ENCODE peak calls at places on chromosomes 4 and X, in six cellular contexts. P is endothelial cell of umbilical vein, Y is K562, R is A549, X is GM12878, S is HepG2. A is an unnamed sample.

GRCh38 chr4:139665690-139666529 is at the start of gene MGST2:
- DNase-seq in X (no peak), P (peak), Y (peak), S (peak), R (peak), A (peak)

GRCh38 chr4:173917255-173917960 is 366.1 kb downstream of the FBXO8 start:
- DNase-seq in P (no peak), Y (no peak), S (no peak), X (no peak), R (no peak), A (no peak)

GRCh38 chr4:102399021-102399420 is 53.7 kb upstream of the SLC39A8 start:
- DNase-seq in S (no peak), P (no peak), Y (no peak), R (no peak), X (no peak), A (peak)

GRCh38 chrX:107025538-107025937 is 25.5 kb upstream of the MORC4 start:
- DNase-seq in R (peak), S (peak), Y (peak), P (peak), X (no peak), A (peak)

GRCh38 chrX:69163936-69164741 is 1.1 kb downstream of the PJA1 start:
- DNase-seq in S (no peak), R (no peak), Y (peak), P (peak), X (no peak), A (no peak)

GRCh38 chrX:133171962-133172708 is 46.0 kb downstream of the TFDP3 start:
- DNase-seq in S (no peak), X (no peak), Y (no peak), R (peak), P (peak), A (peak)

GRCh38 chrX:151702021-151702714 is 6.9 kb downstream of the PRRG3 start:
- DNase-seq in S (no peak), R (no peak), Y (no peak), P (no peak), X (no peak), A (no peak)

GRCh38 chr4:169225812-169226211 is 44.9 kb downstream of the SH3RF1 start:
- DNase-seq in S (no peak), X (no peak), R (no peak), Y (no peak), P (peak), A (no peak)

GRCh38 chr4:3817561-3817960 is 51.4 kb downstream of the ADRA2C start:
- DNase-seq in X (no peak), S (no peak), R (no peak), Y (no peak), P (no peak), A (no peak)

GRCh38 chr4:10157478-10158354 is 41.1 kb upstream of the WDR1 start:
- DNase-seq in P (peak), S (peak), R (peak), Y (peak), X (peak), A (peak)

DNA sequence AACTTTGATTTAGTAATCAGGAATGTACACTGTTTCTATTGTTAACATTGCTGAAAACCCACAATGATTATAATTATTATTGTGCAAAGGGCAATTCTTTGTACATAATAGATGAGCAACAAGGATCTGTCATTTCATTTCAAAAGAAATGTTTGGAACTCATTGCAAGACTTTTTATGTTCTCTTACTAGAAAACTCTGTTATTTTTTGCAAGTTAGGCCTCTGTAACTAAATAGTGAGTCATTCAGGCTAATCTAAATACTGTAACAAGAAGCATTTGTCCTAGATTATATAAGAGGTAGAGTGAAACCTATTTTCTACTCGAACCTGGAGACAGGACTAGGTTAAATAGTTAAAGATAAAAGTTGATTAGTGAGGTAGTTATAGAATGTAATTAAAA is 93.2 kb upstream of the FAM47B start:
- DNase-seq in S (no peak), P (no peak), R (no peak), Y (no peak), X (no peak), A (no peak)
- TF ChIP-seq MYC in S (no peak), P (no peak), R (no peak), Y (no peak), X (no peak), A (no peak)

DNA sequence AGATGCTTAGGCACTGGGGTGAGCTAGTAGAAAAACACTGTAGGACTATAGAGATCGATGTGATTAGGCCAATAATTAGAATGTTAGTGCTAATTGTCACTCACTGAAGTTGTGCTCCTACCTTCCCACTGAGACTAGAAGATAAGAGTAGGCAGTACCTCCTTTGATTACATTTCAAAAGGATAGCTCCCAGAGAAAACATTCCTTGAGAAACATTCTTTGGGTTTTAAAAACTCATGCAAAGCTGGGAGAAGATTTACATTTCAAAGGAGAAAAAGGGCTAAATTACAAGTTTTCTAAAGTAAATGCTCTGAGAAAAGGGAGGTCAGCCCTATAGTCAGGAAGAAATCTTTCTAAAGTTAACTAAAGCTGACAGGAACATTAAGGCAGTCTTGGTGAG is 860.3 kb upstream of the NDST4 start:
- DNase-seq in Y (no peak), X (no peak), S (no peak), R (no peak), P (no peak), A (no peak)
- H3K4me3 ChIP-seq in Y (no peak), X (no peak), S (no peak), R (no peak), P (no peak), A (no peak)

DNA sequence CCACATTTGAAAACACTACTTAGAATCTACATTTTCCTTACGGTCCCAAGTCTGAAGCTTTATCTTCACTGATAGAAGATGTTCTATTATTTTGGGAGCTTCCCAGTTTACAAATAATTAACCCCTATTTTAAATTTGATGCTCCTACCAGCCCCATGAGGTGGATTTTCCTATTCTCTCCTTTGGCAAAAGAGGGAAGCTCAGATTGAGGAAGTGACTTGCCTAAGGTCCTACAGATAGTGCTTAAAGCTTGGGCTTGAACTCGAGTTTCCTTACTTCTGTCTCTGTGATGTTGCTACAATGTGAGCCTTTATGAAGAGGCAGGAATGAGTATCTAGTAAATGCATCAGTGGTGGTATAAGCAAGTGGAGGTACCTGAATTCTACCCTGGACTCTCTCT is 27.5 kb downstream of the HEPH start:
- DNase-seq in X (no peak), P (no peak), Y (no peak), S (no peak), R (no peak), A (peak)
- TF ChIP-seq MYC in X (no peak), P (no peak), Y (no peak), S (no peak), R (no peak), A (no peak)

DNA sequence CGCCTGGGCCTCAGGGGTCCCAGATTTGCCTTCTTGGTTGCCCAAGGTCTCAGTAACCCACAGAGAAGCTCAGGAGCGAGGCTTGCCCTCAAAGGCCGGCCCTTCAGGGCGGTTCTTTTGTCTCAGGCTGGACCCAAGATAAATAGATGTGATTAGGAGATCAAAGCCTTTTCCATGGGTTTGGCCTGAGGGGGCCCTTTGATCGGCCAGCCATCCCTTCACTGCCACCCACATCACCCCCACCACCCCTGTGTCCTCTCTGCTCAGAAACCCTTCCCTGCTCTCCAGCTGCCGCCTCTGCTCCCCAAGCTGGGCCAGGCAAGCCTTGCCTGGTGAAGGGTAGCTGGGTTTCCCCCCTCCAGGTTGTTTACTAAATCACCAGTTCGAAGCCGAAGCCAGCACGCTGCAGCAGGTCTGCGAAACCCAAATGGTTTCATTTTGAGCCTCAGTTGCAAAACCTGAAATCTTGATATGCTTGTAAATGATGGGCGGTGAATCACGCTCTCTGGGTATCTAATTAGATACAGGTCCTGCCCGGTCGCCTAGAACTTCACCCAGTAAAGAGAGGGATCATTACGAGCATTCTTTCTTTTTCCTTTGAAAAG is 202.6 kb upstream of the BCOR start:
- DNase-seq in R (no peak), X (no peak), P (no peak), Y (no peak), S (peak), A (no peak)
- H3K4me3 ChIP-seq in R (no peak), X (no peak), P (no peak), Y (no peak), S (no peak), A (no peak)

DNA sequence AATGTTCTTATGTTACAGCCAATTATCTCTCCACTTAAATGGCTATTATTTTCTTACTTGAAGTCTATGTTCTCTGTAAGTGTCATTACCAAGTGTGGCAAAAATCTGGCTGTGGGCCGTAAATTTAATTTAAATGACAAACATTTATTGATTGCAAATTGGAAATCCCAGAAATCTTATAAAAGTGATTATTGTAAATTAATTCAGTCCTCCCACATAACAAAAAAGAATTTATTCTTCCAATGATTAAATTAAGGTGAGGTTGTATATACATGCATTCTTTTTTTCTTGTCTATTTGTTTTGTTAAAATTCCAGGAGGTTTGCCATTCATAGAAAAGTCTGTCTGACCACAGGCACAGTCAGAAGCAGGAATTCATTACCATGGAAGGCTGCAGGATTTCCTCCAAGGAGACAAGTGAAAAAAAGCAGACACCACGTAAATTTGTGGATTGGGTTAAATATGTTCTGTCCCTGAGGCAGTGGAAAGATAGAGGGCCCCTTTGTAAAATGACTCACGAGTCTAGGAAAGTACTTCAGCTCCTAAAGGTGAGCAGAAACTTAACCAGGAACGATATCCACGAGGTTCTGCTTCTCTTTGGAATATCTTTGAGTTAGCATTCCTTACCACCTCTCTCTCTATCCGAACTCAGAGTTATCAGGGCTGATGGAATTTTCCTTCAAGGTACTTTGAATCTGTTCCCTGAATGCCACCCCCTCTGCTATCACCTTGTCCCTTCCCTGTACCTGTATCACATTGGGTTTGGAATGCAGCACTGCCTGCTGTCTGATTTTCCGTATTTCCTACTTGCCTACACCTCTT is 10.7 kb downstream of the PPARGC1A start:
- DNase-seq in X (no peak), S (no peak), Y (no peak), P (no peak), R (no peak), A (no peak)
- TF ChIP-seq MYC in X (no peak), S (no peak), Y (no peak), P (no peak), R (no peak), A (no peak)

DNA sequence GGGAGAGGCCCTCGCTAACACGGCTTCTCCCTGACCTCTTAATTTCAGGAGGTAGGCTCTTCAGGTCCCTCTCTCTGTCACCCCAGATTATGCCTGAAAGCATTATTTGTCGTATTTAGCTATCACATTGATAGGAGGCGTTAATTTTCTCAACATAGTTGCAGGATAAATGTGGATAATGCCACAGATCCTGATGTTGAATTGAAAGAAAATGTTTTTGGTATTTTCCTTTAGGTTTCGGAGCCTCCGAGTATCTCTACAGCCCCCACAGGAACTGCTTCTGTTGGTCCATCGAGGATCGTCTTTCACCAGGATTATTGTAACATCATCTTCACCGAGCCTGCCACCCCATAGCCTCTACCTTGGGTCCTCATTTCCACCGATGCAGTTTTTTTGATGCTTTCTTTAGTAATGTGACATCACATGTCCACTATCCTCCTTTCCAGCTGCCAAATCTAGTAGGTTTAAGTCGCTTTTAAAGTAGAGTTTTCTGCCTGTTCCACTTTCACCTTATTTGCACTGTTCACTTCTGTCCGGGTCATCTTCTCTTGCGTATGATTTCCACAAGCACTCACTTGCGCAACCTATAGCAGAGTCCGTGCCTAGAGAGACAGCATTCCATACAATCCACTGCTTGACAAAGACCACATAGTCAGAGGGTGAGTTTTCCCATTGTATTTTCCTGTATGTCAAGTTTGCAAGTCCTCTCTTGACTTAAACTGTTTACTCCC is 665 bp downstream of the TIGD2 start:
- DNase-seq in S (peak), X (no peak), R (peak), P (peak), Y (peak), A (peak)
- H3K4me3 ChIP-seq in S (peak), X (peak), R (peak), P (peak), Y (peak), A (peak)